ENCODE peak calls at places on chromosomes 11 and 22, in seven cellular contexts. One of them, this sample, is unnamed.

GRCh38 chr11:62337682-62338181 is 484 bp downstream of the ASRGL1 start:
- DNase-seq in mammary epithelial cell: peak; percentile 6
- DNase-seq in RCC 7860: no peak
- DNase-seq in activated CD8-positive, alpha-beta memory T cell treated with anti-CD3 and anti-CD28 coated beads for 4 hours: no peak
- DNase-seq in stimulated activated CD4-positive, alpha-beta T cell treated with anti-CD3 and anti-CD28 coated beads, Interleukin-1b, Interleukin-23, amount 100 ng/mL, for 4 hours: peak; percentile 6
- DNase-seq in keratinocyte: no peak
- DNase-seq in activated effector memory CD4-positive, alpha-beta T cell treated with Interleukin-2 at 50 U/mL for 16 hours: no peak
- DNase-seq in this sample: peak; percentile 19

GRCh38 chr22:43289976-43290663 is 53.1 kb downstream of the SCUBE1 start:
- DNase-seq in mammary epithelial cell: peak; percentile 15
- DNase-seq in RCC 7860: no peak
- DNase-seq in activated effector memory CD4-positive, alpha-beta T cell treated with Interleukin-2 at 50 U/mL for 16 hours: no peak
- DNase-seq in activated CD8-positive, alpha-beta memory T cell treated with anti-CD3 and anti-CD28 coated beads for 4 hours: no peak
- DNase-seq in stimulated activated CD4-positive, alpha-beta T cell treated with anti-CD3 and anti-CD28 coated beads, Interleukin-1b, Interleukin-23, amount 100 ng/mL, for 4 hours: no peak
- DNase-seq in keratinocyte: no peak
- DNase-seq in this sample: peak; percentile 24

GRCh38 chr11:2186669-2187266 is 15.2 kb upstream of the TH start:
- DNase-seq in RCC 7860: no peak
- DNase-seq in stimulated activated CD4-positive, alpha-beta T cell treated with anti-CD3 and anti-CD28 coated beads, Interleukin-1b, Interleukin-23, amount 100 ng/mL, for 4 hours: peak; percentile 11
- DNase-seq in keratinocyte: no peak
- DNase-seq in activated CD8-positive, alpha-beta memory T cell treated with anti-CD3 and anti-CD28 coated beads for 4 hours: peak; percentile 14
- DNase-seq in activated effector memory CD4-positive, alpha-beta T cell treated with Interleukin-2 at 50 U/mL for 16 hours: peak; percentile 9
- DNase-seq in mammary epithelial cell: no peak
- DNase-seq in this sample: no peak

GRCh38 chr11:11416502-11416901 is 63.5 kb upstream of the CSNK2A3 start:
- DNase-seq in activated effector memory CD4-positive, alpha-beta T cell treated with Interleukin-2 at 50 U/mL for 16 hours: no peak
- DNase-seq in stimulated activated CD4-positive, alpha-beta T cell treated with anti-CD3 and anti-CD28 coated beads, Interleukin-1b, Interleukin-23, amount 100 ng/mL, for 4 hours: no peak
- DNase-seq in mammary epithelial cell: peak; percentile 62
- DNase-seq in keratinocyte: no peak
- DNase-seq in RCC 7860: peak; percentile 66
- DNase-seq in activated CD8-positive, alpha-beta memory T cell treated with anti-CD3 and anti-CD28 coated beads for 4 hours: no peak
- DNase-seq in this sample: peak; percentile 63

GRCh38 chr22:23259916-23260644 is 79.8 kb downstream of the BCR start:
- DNase-seq in activated effector memory CD4-positive, alpha-beta T cell treated with Interleukin-2 at 50 U/mL for 16 hours: no peak
- DNase-seq in stimulated activated CD4-positive, alpha-beta T cell treated with anti-CD3 and anti-CD28 coated beads, Interleukin-1b, Interleukin-23, amount 100 ng/mL, for 4 hours: no peak
- DNase-seq in activated CD8-positive, alpha-beta memory T cell treated with anti-CD3 and anti-CD28 coated beads for 4 hours: no peak
- DNase-seq in RCC 7860: no peak
- DNase-seq in mammary epithelial cell: no peak
- DNase-seq in keratinocyte: no peak
- DNase-seq in this sample: no peak

GRCh38 chr22:35051034-35051535 is 14.9 kb upstream of the ISX start:
- DNase-seq in RCC 7860: no peak
- DNase-seq in stimulated activated CD4-positive, alpha-beta T cell treated with anti-CD3 and anti-CD28 coated beads, Interleukin-1b, Interleukin-23, amount 100 ng/mL, for 4 hours: no peak
- DNase-seq in mammary epithelial cell: no peak
- DNase-seq in keratinocyte: no peak
- DNase-seq in activated CD8-positive, alpha-beta memory T cell treated with anti-CD3 and anti-CD28 coated beads for 4 hours: no peak
- DNase-seq in activated effector memory CD4-positive, alpha-beta T cell treated with Interleukin-2 at 50 U/mL for 16 hours: no peak
- DNase-seq in this sample: no peak

GRCh38 chr22:43263645-43264514 is 76.9 kb upstream of the TTLL12 start:
- DNase-seq in stimulated activated CD4-positive, alpha-beta T cell treated with anti-CD3 and anti-CD28 coated beads, Interleukin-1b, Interleukin-23, amount 100 ng/mL, for 4 hours: peak; percentile 75
- DNase-seq in keratinocyte: no peak
- DNase-seq in activated effector memory CD4-positive, alpha-beta T cell treated with Interleukin-2 at 50 U/mL for 16 hours: peak; percentile 79
- DNase-seq in mammary epithelial cell: peak; percentile 79
- DNase-seq in RCC 7860: peak; percentile 45
- DNase-seq in activated CD8-positive, alpha-beta memory T cell treated with anti-CD3 and anti-CD28 coated beads for 4 hours: peak; percentile 80
- DNase-seq in this sample: no peak

GRCh38 chr11:66081505-66081904 is 11.4 kb downstream of the PACS1 start:
- DNase-seq in stimulated activated CD4-positive, alpha-beta T cell treated with anti-CD3 and anti-CD28 coated beads, Interleukin-1b, Interleukin-23, amount 100 ng/mL, for 4 hours: no peak
- DNase-seq in RCC 7860: no peak
- DNase-seq in keratinocyte: no peak
- DNase-seq in activated effector memory CD4-positive, alpha-beta T cell treated with Interleukin-2 at 50 U/mL for 16 hours: peak; percentile 75
- DNase-seq in activated CD8-positive, alpha-beta memory T cell treated with anti-CD3 and anti-CD28 coated beads for 4 hours: peak; percentile 47
- DNase-seq in mammary epithelial cell: peak; percentile 77
- DNase-seq in this sample: no peak

GRCh38 chr11:16096336-16096735 is 260.0 kb downstream of the SOX6 start:
- DNase-seq in activated effector memory CD4-positive, alpha-beta T cell treated with Interleukin-2 at 50 U/mL for 16 hours: no peak
- DNase-seq in stimulated activated CD4-positive, alpha-beta T cell treated with anti-CD3 and anti-CD28 coated beads, Interleukin-1b, Interleukin-23, amount 100 ng/mL, for 4 hours: no peak
- DNase-seq in RCC 7860: no peak
- DNase-seq in activated CD8-positive, alpha-beta memory T cell treated with anti-CD3 and anti-CD28 coated beads for 4 hours: no peak
- DNase-seq in keratinocyte: no peak
- DNase-seq in mammary epithelial cell: no peak
- DNase-seq in this sample: no peak

GRCh38 chr11:43735931-43736330 is 55.4 kb downstream of the HSD17B12 start:
- DNase-seq in mammary epithelial cell: peak; percentile 67
- DNase-seq in stimulated activated CD4-positive, alpha-beta T cell treated with anti-CD3 and anti-CD28 coated beads, Interleukin-1b, Interleukin-23, amount 100 ng/mL, for 4 hours: no peak
- DNase-seq in keratinocyte: peak; percentile 7
- DNase-seq in activated CD8-positive, alpha-beta memory T cell treated with anti-CD3 and anti-CD28 coated beads for 4 hours: no peak
- DNase-seq in activated effector memory CD4-positive, alpha-beta T cell treated with Interleukin-2 at 50 U/mL for 16 hours: no peak
- DNase-seq in RCC 7860: peak; percentile 45
- DNase-seq in this sample: no peak

GRCh38 chr11:36730761-36731160 is 132.7 kb upstream of the RAG2 start:
- DNase-seq in activated effector memory CD4-positive, alpha-beta T cell treated with Interleukin-2 at 50 U/mL for 16 hours: no peak
- DNase-seq in mammary epithelial cell: no peak
- DNase-seq in keratinocyte: no peak
- DNase-seq in RCC 7860: no peak
- DNase-seq in stimulated activated CD4-positive, alpha-beta T cell treated with anti-CD3 and anti-CD28 coated beads, Interleukin-1b, Interleukin-23, amount 100 ng/mL, for 4 hours: no peak
- DNase-seq in activated CD8-positive, alpha-beta memory T cell treated with anti-CD3 and anti-CD28 coated beads for 4 hours: no peak
- DNase-seq in this sample: no peak

GRCh38 chr11:74380746-74381439 is 17.3 kb downstream of the PGM2L1 start:
- DNase-seq in mammary epithelial cell: peak; percentile 55
- DNase-seq in RCC 7860: no peak
- DNase-seq in activated CD8-positive, alpha-beta memory T cell treated with anti-CD3 and anti-CD28 coated beads for 4 hours: no peak
- DNase-seq in stimulated activated CD4-positive, alpha-beta T cell treated with anti-CD3 and anti-CD28 coated beads, Interleukin-1b, Interleukin-23, amount 100 ng/mL, for 4 hours: no peak
- DNase-seq in activated effector memory CD4-positive, alpha-beta T cell treated with Interleukin-2 at 50 U/mL for 16 hours: no peak
- DNase-seq in keratinocyte: no peak
- DNase-seq in this sample: no peak

GRCh38 chr11:18394928-18395734 is 768 bp downstream of the LDHA start:
- DNase-seq in keratinocyte: no peak
- DNase-seq in RCC 7860: peak; percentile 14
- DNase-seq in stimulated activated CD4-positive, alpha-beta T cell treated with anti-CD3 and anti-CD28 coated beads, Interleukin-1b, Interleukin-23, amount 100 ng/mL, for 4 hours: no peak
- DNase-seq in activated CD8-positive, alpha-beta memory T cell treated with anti-CD3 and anti-CD28 coated beads for 4 hours: no peak
- DNase-seq in activated effector memory CD4-positive, alpha-beta T cell treated with Interleukin-2 at 50 U/mL for 16 hours: peak; percentile 11
- DNase-seq in mammary epithelial cell: peak; percentile 20
- DNase-seq in this sample: no peak

GRCh38 chr11:587978-588380 is 11.7 kb downstream of the PHRF1 start:
- DNase-seq in stimulated activated CD4-positive, alpha-beta T cell treated with anti-CD3 and anti-CD28 coated beads, Interleukin-1b, Interleukin-23, amount 100 ng/mL, for 4 hours: peak; percentile 55
- DNase-seq in activated CD8-positive, alpha-beta memory T cell treated with anti-CD3 and anti-CD28 coated beads for 4 hours: peak; percentile 52
- DNase-seq in keratinocyte: no peak
- DNase-seq in activated effector memory CD4-positive, alpha-beta T cell treated with Interleukin-2 at 50 U/mL for 16 hours: peak; percentile 53
- DNase-seq in RCC 7860: peak; percentile 92
- DNase-seq in mammary epithelial cell: no peak
- DNase-seq in this sample: peak; percentile 71

GRCh38 chr11:120302001-120302805 is 22.9 kb upstream of the TLCD5 start:
- DNase-seq in RCC 7860: no peak
- DNase-seq in mammary epithelial cell: no peak
- DNase-seq in keratinocyte: no peak
- DNase-seq in activated CD8-positive, alpha-beta memory T cell treated with anti-CD3 and anti-CD28 coated beads for 4 hours: no peak
- DNase-seq in stimulated activated CD4-positive, alpha-beta T cell treated with anti-CD3 and anti-CD28 coated beads, Interleukin-1b, Interleukin-23, amount 100 ng/mL, for 4 hours: no peak
- DNase-seq in activated effector memory CD4-positive, alpha-beta T cell treated with Interleukin-2 at 50 U/mL for 16 hours: no peak
- DNase-seq in this sample: no peak

GRCh38 chr11:1011320-1011698 is 25.2 kb downstream of the MUC6 start:
- DNase-seq in activated effector memory CD4-positive, alpha-beta T cell treated with Interleukin-2 at 50 U/mL for 16 hours: no peak
- DNase-seq in mammary epithelial cell: no peak
- DNase-seq in RCC 7860: no peak
- DNase-seq in keratinocyte: no peak
- DNase-seq in activated CD8-positive, alpha-beta memory T cell treated with anti-CD3 and anti-CD28 coated beads for 4 hours: no peak
- DNase-seq in stimulated activated CD4-positive, alpha-beta T cell treated with anti-CD3 and anti-CD28 coated beads, Interleukin-1b, Interleukin-23, amount 100 ng/mL, for 4 hours: no peak
- DNase-seq in this sample: no peak

GRCh38 chr22:29110946-29111345 is 38.1 kb downstream of the KREMEN1 start:
- DNase-seq in stimulated activated CD4-positive, alpha-beta T cell treated with anti-CD3 and anti-CD28 coated beads, Interleukin-1b, Interleukin-23, amount 100 ng/mL, for 4 hours: no peak
- DNase-seq in mammary epithelial cell: no peak
- DNase-seq in activated CD8-positive, alpha-beta memory T cell treated with anti-CD3 and anti-CD28 coated beads for 4 hours: no peak
- DNase-seq in activated effector memory CD4-positive, alpha-beta T cell treated with Interleukin-2 at 50 U/mL for 16 hours: no peak
- DNase-seq in RCC 7860: no peak
- DNase-seq in keratinocyte: no peak
- DNase-seq in this sample: no peak

GRCh38 chr11:74714904-74715303 is 16.3 kb downstream of the CHRDL2 start:
- DNase-seq in activated effector memory CD4-positive, alpha-beta T cell treated with Interleukin-2 at 50 U/mL for 16 hours: no peak
- DNase-seq in keratinocyte: no peak
- DNase-seq in RCC 7860: no peak
- DNase-seq in stimulated activated CD4-positive, alpha-beta T cell treated with anti-CD3 and anti-CD28 coated beads, Interleukin-1b, Interleukin-23, amount 100 ng/mL, for 4 hours: no peak
- DNase-seq in mammary epithelial cell: no peak
- DNase-seq in activated CD8-positive, alpha-beta memory T cell treated with anti-CD3 and anti-CD28 coated beads for 4 hours: no peak
- DNase-seq in this sample: no peak